ENCODE peak calls at places on chromosomes 6 and 20, in ten cellular contexts. One of them, this sample, is unnamed.

GRCh38 chr20:44070139-44070900 is 116.7 kb downstream of the JPH2 start:
- DNase-seq in suprapubic skin: peak; percentile 26
- DNase-seq in transverse colon: no peak
- DNase-seq in HCT116: no peak
- DNase-seq in H1: peak; percentile 27
- DNase-seq in breast epithelium: peak; percentile 8
- DNase-seq in SK-N-SH: no peak
- DNase-seq in stomach: peak; percentile 23
- DNase-seq in GM23338: no peak
- DNase-seq in upper lobe of left lung: no peak
- DNase-seq in this sample: no peak

GRCh38 chr20:56166781-56167465 is 81.6 kb upstream of the MC3R start:
- DNase-seq in SK-N-SH: no peak
- DNase-seq in H1: no peak
- DNase-seq in suprapubic skin: no peak
- DNase-seq in transverse colon: no peak
- DNase-seq in GM23338: no peak
- DNase-seq in breast epithelium: no peak
- DNase-seq in HCT116: no peak
- DNase-seq in upper lobe of left lung: no peak
- DNase-seq in stomach: no peak
- DNase-seq in this sample: no peak

GRCh38 chr6:156167289-156168076 is 609.7 kb upstream of the ARID1B start:
- DNase-seq in SK-N-SH: no peak
- DNase-seq in GM23338: no peak
- DNase-seq in transverse colon: peak; percentile 10
- DNase-seq in suprapubic skin: no peak
- DNase-seq in HCT116: no peak
- DNase-seq in upper lobe of left lung: no peak
- DNase-seq in breast epithelium: peak; percentile 31
- DNase-seq in H1: no peak
- DNase-seq in stomach: no peak
- DNase-seq in this sample: peak; percentile 75

GRCh38 chr6:13395272-13396237 is 67.2 kb upstream of the TBC1D7 start:
- DNase-seq in breast epithelium: no peak
- DNase-seq in SK-N-SH: peak; percentile 65
- DNase-seq in HCT116: no peak
- DNase-seq in upper lobe of left lung: peak; percentile 85
- DNase-seq in suprapubic skin: no peak
- DNase-seq in stomach: peak; percentile 92
- DNase-seq in H1: no peak
- DNase-seq in transverse colon: peak; percentile 81
- DNase-seq in GM23338: no peak
- DNase-seq in this sample: no peak

GRCh38 chr6:24566020-24566752 is 71.4 kb downstream of the ALDH5A1 start:
- DNase-seq in upper lobe of left lung: no peak
- DNase-seq in stomach: no peak
- DNase-seq in HCT116: no peak
- DNase-seq in H1: no peak
- DNase-seq in transverse colon: no peak
- DNase-seq in breast epithelium: no peak
- DNase-seq in SK-N-SH: no peak
- DNase-seq in suprapubic skin: no peak
- DNase-seq in GM23338: no peak
- DNase-seq in this sample: no peak

GRCh38 chr6:157133856-157134255 is 189.5 kb downstream of the TMEM242 start:
- DNase-seq in GM23338: no peak
- DNase-seq in SK-N-SH: no peak
- DNase-seq in transverse colon: no peak
- DNase-seq in H1: no peak
- DNase-seq in HCT116: no peak
- DNase-seq in breast epithelium: no peak
- DNase-seq in suprapubic skin: no peak
- DNase-seq in upper lobe of left lung: no peak
- DNase-seq in stomach: no peak
- DNase-seq in this sample: no peak

GRCh38 chr20:44621325-44621724 is 30.2 kb downstream of the ADA start:
- DNase-seq in H1: no peak
- DNase-seq in suprapubic skin: no peak
- DNase-seq in SK-N-SH: no peak
- DNase-seq in HCT116: no peak
- DNase-seq in transverse colon: no peak
- DNase-seq in GM23338: no peak
- DNase-seq in upper lobe of left lung: no peak
- DNase-seq in stomach: no peak
- DNase-seq in breast epithelium: no peak
- DNase-seq in this sample: no peak

GRCh38 chr6:166658115-166658791 is 31.2 kb upstream of the RPS6KA2 start:
- DNase-seq in HCT116: no peak
- DNase-seq in H1: no peak
- DNase-seq in upper lobe of left lung: no peak
- DNase-seq in breast epithelium: no peak
- DNase-seq in GM23338: no peak
- DNase-seq in stomach: no peak
- DNase-seq in SK-N-SH: no peak
- DNase-seq in transverse colon: no peak
- DNase-seq in suprapubic skin: peak; percentile 54
- DNase-seq in this sample: no peak

GRCh38 chr6:44176935-44177509 is 18.4 kb downstream of the CAPN11 start:
- DNase-seq in transverse colon: no peak
- DNase-seq in breast epithelium: no peak
- DNase-seq in upper lobe of left lung: no peak
- DNase-seq in suprapubic skin: no peak
- DNase-seq in H1: no peak
- DNase-seq in HCT116: no peak
- DNase-seq in stomach: no peak
- DNase-seq in GM23338: no peak
- DNase-seq in SK-N-SH: no peak
- DNase-seq in this sample: no peak

GRCh38 chr6:2817778-2818443 is 23.8 kb downstream of the SERPINB1 start:
- DNase-seq in SK-N-SH: no peak
- DNase-seq in suprapubic skin: no peak
- DNase-seq in transverse colon: no peak
- DNase-seq in HCT116: no peak
- DNase-seq in H1: no peak
- DNase-seq in stomach: no peak
- DNase-seq in upper lobe of left lung: no peak
- DNase-seq in breast epithelium: no peak
- DNase-seq in GM23338: no peak
- DNase-seq in this sample: no peak

DNA sequence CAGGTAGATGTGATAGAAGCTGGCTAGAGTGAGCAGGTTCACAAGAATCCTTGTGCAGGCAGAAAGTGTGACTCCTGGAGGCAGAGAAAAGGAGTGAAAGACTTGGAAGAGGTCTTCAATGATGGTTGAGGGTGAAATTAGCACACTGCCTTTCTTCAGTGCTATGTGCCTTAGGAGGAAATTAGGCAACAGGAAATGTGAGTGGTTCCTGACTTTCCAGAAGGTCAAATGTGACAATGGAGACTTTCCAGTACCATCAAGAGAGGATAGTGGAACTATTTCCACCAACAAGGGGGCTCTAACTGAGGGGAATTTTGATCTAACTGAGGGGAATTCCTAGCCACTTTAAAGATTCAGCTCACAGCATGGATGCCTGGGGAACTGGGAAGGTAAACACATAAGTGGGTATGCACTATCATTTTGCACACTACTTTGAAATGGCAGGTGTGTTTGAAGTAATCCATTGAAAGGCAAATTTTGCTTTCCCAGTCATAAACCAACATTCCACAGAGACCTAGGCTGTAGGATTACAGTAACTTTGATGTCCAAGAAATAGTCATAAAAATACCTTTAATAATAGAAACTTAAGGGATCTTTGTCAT is 90.0 kb downstream of the PERP start:
- DNase-seq in GM23338: peak; percentile 23
- DNase-seq in breast epithelium: no peak
- DNase-seq in SK-N-SH: no peak
- DNase-seq in suprapubic skin: no peak
- DNase-seq in H1: peak; percentile 8
- DNase-seq in upper lobe of left lung: no peak
- DNase-seq in HCT116: no peak
- DNase-seq in transverse colon: no peak
- DNase-seq in stomach: no peak
- DNase-seq in this sample: no peak
- H3K27ac ChIP-seq in GM23338: no peak overlapping the region
- H3K27ac ChIP-seq in breast epithelium: no peak overlapping the region
- H3K27ac ChIP-seq in SK-N-SH: no peak overlapping the region
- H3K27ac ChIP-seq in suprapubic skin: no peak overlapping the region
- H3K27ac ChIP-seq in H1: no peak overlapping the region
- H3K27ac ChIP-seq in upper lobe of left lung: no peak overlapping the region
- H3K27ac ChIP-seq in HCT116: no peak overlapping the region
- H3K27ac ChIP-seq in transverse colon: no peak overlapping the region
- H3K27ac ChIP-seq in stomach: no peak overlapping the region
- H3K27ac ChIP-seq in this sample: no peak overlapping the region

GRCh38 chr6:42104807-42105713 is 37.4 kb downstream of the C6orf132 start:
- DNase-seq in stomach: no peak
- DNase-seq in suprapubic skin: no peak
- DNase-seq in upper lobe of left lung: no peak
- DNase-seq in H1: peak; percentile 73
- DNase-seq in HCT116: no peak
- DNase-seq in SK-N-SH: no peak
- DNase-seq in GM23338: peak; percentile 72
- DNase-seq in transverse colon: no peak
- DNase-seq in breast epithelium: no peak
- DNase-seq in this sample: no peak

GRCh38 chr6:42103753-42104094 is 38.7 kb downstream of the C6orf132 start:
- DNase-seq in transverse colon: no peak
- DNase-seq in HCT116: no peak
- DNase-seq in upper lobe of left lung: no peak
- DNase-seq in suprapubic skin: no peak
- DNase-seq in SK-N-SH: no peak
- DNase-seq in breast epithelium: no peak
- DNase-seq in H1: no peak
- DNase-seq in stomach: no peak
- DNase-seq in GM23338: no peak
- DNase-seq in this sample: no peak

GRCh38 chr6:42101186-42101657 is 41.2 kb downstream of the C6orf132 start:
- DNase-seq in stomach: peak; percentile 58
- DNase-seq in SK-N-SH: no peak
- DNase-seq in H1: no peak
- DNase-seq in upper lobe of left lung: peak; percentile 64
- DNase-seq in HCT116: no peak
- DNase-seq in transverse colon: peak; percentile 61
- DNase-seq in breast epithelium: peak; percentile 40
- DNase-seq in GM23338: no peak
- DNase-seq in suprapubic skin: no peak
- DNase-seq in this sample: no peak

GRCh38 chr6:42104095-42104806 is 38.2 kb downstream of the C6orf132 start:
- DNase-seq in GM23338: peak; percentile 90
- DNase-seq in upper lobe of left lung: peak; percentile 90
- DNase-seq in transverse colon: peak; percentile 70
- DNase-seq in SK-N-SH: no peak
- DNase-seq in stomach: peak; percentile 59
- DNase-seq in HCT116: no peak
- DNase-seq in suprapubic skin: no peak
- DNase-seq in breast epithelium: no peak
- DNase-seq in H1: peak; percentile 93
- DNase-seq in this sample: peak; percentile 90

GRCh38 chr6:42103218-42103617 is 39.2 kb downstream of the C6orf132 start:
- DNase-seq in upper lobe of left lung: peak; percentile 58
- DNase-seq in stomach: no peak
- DNase-seq in SK-N-SH: no peak
- DNase-seq in suprapubic skin: no peak
- DNase-seq in HCT116: no peak
- DNase-seq in breast epithelium: no peak
- DNase-seq in GM23338: no peak
- DNase-seq in transverse colon: peak; percentile 59
- DNase-seq in H1: no peak
- DNase-seq in this sample: no peak
- TF ChIP-seq POLR2AphosphoS5 in upper lobe of left lung: no peak
- TF ChIP-seq POLR2AphosphoS5 in stomach: no peak
- TF ChIP-seq POLR2AphosphoS5 in SK-N-SH: no peak
- TF ChIP-seq POLR2AphosphoS5 in suprapubic skin: no peak
- TF ChIP-seq POLR2AphosphoS5 in HCT116: no peak
- TF ChIP-seq POLR2AphosphoS5 in breast epithelium: no peak
- TF ChIP-seq POLR2AphosphoS5 in GM23338: no peak
- TF ChIP-seq POLR2AphosphoS5 in transverse colon: peak; percentile 17
- TF ChIP-seq POLR2AphosphoS5 in H1: no peak
- TF ChIP-seq POLR2AphosphoS5 in this sample: no peak

GRCh38 chr6:129507059-129507807 is 202.7 kb downstream of the ARHGAP18 start:
- DNase-seq in GM23338: no peak
- DNase-seq in H1: no peak
- DNase-seq in SK-N-SH: no peak
- DNase-seq in HCT116: no peak
- DNase-seq in stomach: no peak
- DNase-seq in suprapubic skin: no peak
- DNase-seq in upper lobe of left lung: no peak
- DNase-seq in transverse colon: no peak
- DNase-seq in breast epithelium: no peak
- DNase-seq in this sample: no peak
- H3K27ac ChIP-seq in GM23338: no peak overlapping the region
- H3K27ac ChIP-seq in H1: no peak overlapping the region
- H3K27ac ChIP-seq in SK-N-SH: no peak overlapping the region
- H3K27ac ChIP-seq in HCT116: no peak overlapping the region
- H3K27ac ChIP-seq in stomach: no peak overlapping the region
- H3K27ac ChIP-seq in suprapubic skin: peak overlapping the region; percentile 70
- H3K27ac ChIP-seq in upper lobe of left lung: no peak overlapping the region
- H3K27ac ChIP-seq in transverse colon: no peak overlapping the region
- H3K27ac ChIP-seq in breast epithelium: no peak overlapping the region
- H3K27ac ChIP-seq in this sample: no peak overlapping the region

GRCh38 chr20:50731930-50732690 is 730 bp downstream of the PARD6B start:
- DNase-seq in SK-N-SH: no peak
- DNase-seq in transverse colon: no peak
- DNase-seq in GM23338: peak; percentile 61
- DNase-seq in suprapubic skin: no peak
- DNase-seq in upper lobe of left lung: no peak
- DNase-seq in H1: no peak
- DNase-seq in HCT116: no peak
- DNase-seq in breast epithelium: peak; percentile 26
- DNase-seq in stomach: no peak
- DNase-seq in this sample: no peak

GRCh38 chr20:50730765-50731054 is 670 bp upstream of the PARD6B start:
- DNase-seq in transverse colon: no peak
- DNase-seq in SK-N-SH: no peak
- DNase-seq in GM23338: no peak
- DNase-seq in breast epithelium: no peak
- DNase-seq in stomach: no peak
- DNase-seq in upper lobe of left lung: no peak
- DNase-seq in suprapubic skin: no peak
- DNase-seq in HCT116: no peak
- DNase-seq in H1: no peak
- DNase-seq in this sample: no peak

GRCh38 chr20:50729925-50730764 is 1.2 kb upstream of the PARD6B start:
- DNase-seq in GM23338: peak; percentile 61
- DNase-seq in HCT116: no peak
- DNase-seq in stomach: no peak
- DNase-seq in breast epithelium: peak; percentile 27
- DNase-seq in H1: no peak
- DNase-seq in suprapubic skin: no peak
- DNase-seq in upper lobe of left lung: no peak
- DNase-seq in transverse colon: peak; percentile 25
- DNase-seq in SK-N-SH: peak; percentile 28
- DNase-seq in this sample: peak; percentile 72

GRCh38 chr20:50728981-50729874 is 2.2 kb upstream of the PARD6B start:
- DNase-seq in HCT116: peak; percentile 77
- DNase-seq in transverse colon: peak; percentile 73
- DNase-seq in SK-N-SH: no peak
- DNase-seq in upper lobe of left lung: peak; percentile 38
- DNase-seq in H1: peak; percentile 39
- DNase-seq in suprapubic skin: no peak
- DNase-seq in stomach: peak; percentile 75
- DNase-seq in GM23338: no peak
- DNase-seq in breast epithelium: peak; percentile 48
- DNase-seq in this sample: no peak

GRCh38 chr20:50731055-50731929 is at the start of gene PARD6B:
- DNase-seq in SK-N-SH: peak; percentile 100
- DNase-seq in transverse colon: peak; percentile 99
- DNase-seq in H1: peak; percentile 98
- DNase-seq in HCT116: peak; percentile 99
- DNase-seq in GM23338: peak; percentile 100
- DNase-seq in breast epithelium: peak; percentile 100
- DNase-seq in upper lobe of left lung: peak; percentile 99
- DNase-seq in suprapubic skin: peak; percentile 97
- DNase-seq in stomach: peak; percentile 99
- DNase-seq in this sample: peak; percentile 99
- TF ChIP-seq POLR2AphosphoS5 in SK-N-SH: no peak
- TF ChIP-seq POLR2AphosphoS5 in transverse colon: peak; percentile 83
- TF ChIP-seq POLR2AphosphoS5 in H1: no peak
- TF ChIP-seq POLR2AphosphoS5 in HCT116: peak; percentile 77
- TF ChIP-seq POLR2AphosphoS5 in GM23338: peak; percentile 66
- TF ChIP-seq POLR2AphosphoS5 in breast epithelium: peak; percentile 33
- TF ChIP-seq POLR2AphosphoS5 in upper lobe of left lung: peak; percentile 47
- TF ChIP-seq POLR2AphosphoS5 in suprapubic skin: no peak
- TF ChIP-seq POLR2AphosphoS5 in stomach: peak; percentile 85
- TF ChIP-seq POLR2AphosphoS5 in this sample: peak; percentile 82